ENCODE peak calls at places on chromosomes 16 and 17, in seven cellular contexts. L is GM12878, I is hepatocyte, J is neural progenitor cell, H is DND-41, N is mesenchymal stem cell, P is endothelial cell of umbilical vein. K is an unnamed sample.

GRCh38 chr17:69525920-69526841 is 111.7 kb downstream of the MAP2K6 start:
- DNase-seq in L (no peak), I (peak), J (peak), H (peak), N (peak), P (peak), K (peak)

GRCh38 chr16:84611041-84611440 is 6.8 kb downstream of the COTL1 start:
- DNase-seq in L (no peak), I (no peak), J (no peak), H (no peak), N (peak), P (no peak), K (peak)

GRCh38 chr16:6081320-6081976 is 983.9 kb upstream of the EEF2KMT start:
- DNase-seq in L (no peak), I (peak), J (peak), H (peak), N (no peak), P (no peak), K (peak)

GRCh38 chr17:48104440-48104839 is 3.1 kb upstream of the SNX11 start:
- DNase-seq in L (no peak), I (no peak), J (no peak), H (no peak), N (no peak), P (no peak), K (no peak)

GRCh38 chr16:84259691-84260090 is 19.9 kb upstream of the KCNG4 start:
- DNase-seq in L (no peak), I (no peak), J (no peak), H (no peak), N (no peak), P (no peak), K (no peak)

GRCh38 chr16:11671676-11672075 is 3.4 kb downstream of the SNN start:
- DNase-seq in L (no peak), I (no peak), J (no peak), H (no peak), N (no peak), P (no peak), K (no peak)

GRCh38 chr16:66242672-66243071 is 123.8 kb upstream of the CDH5 start:
- DNase-seq in L (no peak), I (no peak), J (no peak), H (no peak), N (no peak), P (no peak), K (no peak)

GRCh38 chr17:83007504-83008475 is 71.6 kb upstream of the METRNL start:
- DNase-seq in L (no peak), I (no peak), J (peak), H (no peak), N (no peak), P (no peak), K (no peak)

GRCh38 chr16:19344224-19344801 is 58.8 kb downstream of the CLEC19A start:
- DNase-seq in L (no peak), I (no peak), J (peak), H (no peak), N (no peak), P (no peak), K (no peak)

DNA sequence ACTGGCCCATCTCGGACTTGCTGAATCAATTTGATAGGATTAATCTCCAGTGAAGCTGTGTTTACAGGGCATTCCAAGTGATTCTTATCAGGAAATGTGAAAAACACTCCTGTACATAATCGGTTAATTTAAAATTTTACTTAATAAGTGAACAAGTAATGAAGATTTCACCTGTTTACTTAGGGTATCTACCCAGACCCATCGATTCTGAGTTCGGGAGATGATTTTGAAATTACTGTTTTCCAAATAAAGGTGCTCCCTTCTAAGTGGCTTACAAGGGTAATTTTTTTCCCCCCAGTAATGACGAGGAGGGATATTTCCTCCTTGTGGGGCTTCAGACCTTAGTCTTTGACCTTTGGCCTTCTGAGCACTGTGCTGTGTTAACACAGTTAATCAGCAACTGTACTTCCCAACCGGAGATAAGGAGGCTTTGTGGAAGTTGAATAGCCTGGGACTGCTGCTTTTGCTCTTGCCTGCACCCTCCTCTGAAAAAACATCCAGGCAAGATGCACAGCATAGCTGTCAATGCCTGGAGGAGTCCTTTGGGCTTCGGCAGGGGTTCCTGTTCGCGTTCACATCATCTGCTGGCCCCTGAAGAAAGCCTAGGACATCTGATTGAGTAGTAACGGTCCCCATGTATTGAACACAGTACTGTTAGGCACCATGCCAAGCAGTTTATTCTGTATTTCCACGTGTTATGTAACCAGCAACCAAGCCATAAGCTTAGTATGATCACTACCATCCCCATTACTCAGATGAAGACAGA is 1.8 kb downstream of the FAHD1 start:
- DNase-seq in L (no peak), I (peak), J (no peak), H (no peak), N (no peak), P (no peak), K (no peak)
- H3K4me2 ChIP-seq in L (peak), I (peak), J (peak), H (peak), N (peak), P (peak), K (peak)

DNA sequence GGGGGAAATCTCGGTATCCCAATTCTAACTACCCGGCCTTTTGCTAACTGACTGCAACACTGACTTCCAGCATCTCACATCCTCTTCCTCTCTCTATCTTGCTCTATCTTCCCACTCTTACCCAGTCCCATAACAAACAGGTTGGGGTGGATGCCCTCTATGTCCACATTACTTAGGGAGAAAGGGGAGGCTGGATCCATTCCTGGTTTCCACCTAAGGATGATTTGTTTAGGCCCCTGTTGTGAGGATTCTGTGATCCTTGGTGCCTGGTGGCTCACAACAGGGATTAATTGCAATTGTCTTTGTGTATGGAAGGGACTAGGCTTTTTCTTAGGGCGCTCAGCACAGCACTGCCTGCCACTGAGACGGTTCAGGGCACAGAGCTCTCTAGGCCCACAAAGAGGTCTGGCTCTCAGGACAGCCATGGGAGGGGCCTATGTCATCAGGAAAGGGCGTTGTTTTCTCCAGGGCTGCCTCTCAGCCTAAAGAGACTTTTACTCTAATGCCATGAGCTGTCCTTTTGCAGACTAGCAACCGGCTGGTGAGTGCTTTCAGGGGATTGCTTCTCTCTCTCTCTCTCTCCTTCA is 612.1 kb upstream of the SALL1 start:
- DNase-seq in L (no peak), I (peak), J (peak), H (no peak), N (peak), P (no peak), K (no peak)
- H3K27ac ChIP-seq in L (no peak), I (no peak), J (peak), H (no peak), N (no peak), P (no peak), K (no peak)

GRCh38 chr16:50880926-50881325 is 139.0 kb downstream of the CYLD start:
- DNase-seq in L (no peak), I (no peak), J (no peak), H (no peak), N (no peak), P (no peak), K (no peak)

GRCh38 chr16:50881331-50881830 is 139.5 kb downstream of the CYLD start:
- DNase-seq in L (no peak), I (peak), J (peak), H (no peak), N (no peak), P (no peak), K (no peak)

GRCh38 chr16:50884066-50884860 is 142.4 kb downstream of the CYLD start:
- DNase-seq in L (no peak), I (no peak), J (peak), H (no peak), N (no peak), P (no peak), K (no peak)

GRCh38 chr16:50879873-50880695 is 138.2 kb downstream of the CYLD start:
- DNase-seq in L (no peak), I (peak), J (peak), H (no peak), N (no peak), P (no peak), K (no peak)

GRCh38 chr16:50881953-50882352 is 140.1 kb downstream of the CYLD start:
- DNase-seq in L (no peak), I (no peak), J (peak), H (no peak), N (no peak), P (no peak), K (no peak)
- H3K4me2 ChIP-seq in L (no peak), I (no peak), J (peak), H (no peak), N (no peak), P (no peak), K (no peak)

DNA sequence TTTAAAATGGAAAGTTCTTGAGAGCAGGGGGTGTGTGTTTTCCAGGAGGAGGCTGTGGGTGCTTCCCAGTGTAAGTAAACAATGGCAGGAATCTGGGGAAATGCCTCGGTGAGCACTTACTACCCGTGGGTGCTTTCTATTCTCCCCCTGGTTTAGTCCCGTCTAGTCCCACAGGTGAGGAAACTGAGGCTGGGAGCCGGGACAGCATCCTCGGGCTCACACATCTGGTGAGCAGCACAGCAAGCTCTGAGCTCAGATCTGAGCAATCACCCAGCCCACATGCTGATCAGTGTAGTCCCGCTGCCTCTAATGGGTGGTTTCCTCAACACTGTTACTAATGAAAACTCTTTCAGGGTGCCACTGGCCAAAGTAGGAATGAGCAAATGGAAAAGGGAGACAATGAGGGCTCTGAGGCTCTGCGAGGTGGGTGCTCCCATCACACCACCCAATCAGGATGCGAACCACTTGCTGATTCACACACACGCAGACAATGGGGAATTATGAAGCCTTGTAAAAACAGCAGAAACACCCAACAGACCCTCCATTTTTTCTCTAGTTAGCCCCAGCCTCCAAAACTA is 202.6 kb downstream of the PARN start:
- DNase-seq in L (no peak), I (no peak), J (no peak), H (no peak), N (peak), P (no peak), K (peak)
- H3K27ac ChIP-seq in L (no peak), I (no peak), J (no peak), H (no peak), N (no peak), P (no peak), K (no peak)

GRCh38 chr17:76843703-76844484 is 24.3 kb upstream of the MGAT5B start:
- DNase-seq in L (no peak), I (no peak), J (no peak), H (no peak), N (peak), P (no peak), K (no peak)

GRCh38 chr17:76840443-76840767 is 27.8 kb upstream of the MGAT5B start:
- DNase-seq in L (no peak), I (no peak), J (peak), H (no peak), N (no peak), P (no peak), K (no peak)

GRCh38 chr17:76844485-76844829 is 23.7 kb upstream of the MGAT5B start:
- DNase-seq in L (no peak), I (no peak), J (no peak), H (no peak), N (no peak), P (no peak), K (no peak)

GRCh38 chr17:76841776-76842405 is 26.3 kb upstream of the MGAT5B start:
- DNase-seq in L (no peak), I (no peak), J (peak), H (no peak), N (no peak), P (no peak), K (no peak)

GRCh38 chr17:76840884-76841775 is 27.1 kb upstream of the MGAT5B start:
- DNase-seq in L (no peak), I (no peak), J (peak), H (no peak), N (no peak), P (no peak), K (no peak)
- H3K4me2 ChIP-seq in L (no peak), I (no peak), J (peak), H (no peak), N (no peak), P (no peak), K (no peak)

GRCh38 chr16:87541882-87542234 is 49.0 kb upstream of the ZCCHC14 start:
- DNase-seq in L (no peak), I (no peak), J (no peak), H (no peak), N (no peak), P (no peak), K (no peak)
- H3K27ac ChIP-seq in L (no peak), I (no peak), J (no peak), H (no peak), N (no peak), P (no peak), K (no peak)

GRCh38 chr16:74999683-75000480 is 1.1 kb downstream of the ZNRF1 start:
- DNase-seq in L (no peak), I (peak), J (peak), H (peak), N (peak), P (peak), K (no peak)

GRCh38 chr16:75000481-75001081 is 1.8 kb downstream of the ZNRF1 start:
- DNase-seq in L (no peak), I (peak), J (peak), H (peak), N (peak), P (peak), K (peak)

GRCh38 chr16:74998481-74999207 is at the start of gene ZNRF1:
- DNase-seq in L (peak), I (peak), J (peak), H (peak), N (peak), P (peak), K (peak)

GRCh38 chr16:74997042-74997491 is 1.8 kb upstream of the ZNRF1 start:
- DNase-seq in L (no peak), I (peak), J (no peak), H (no peak), N (no peak), P (no peak), K (no peak)

GRCh38 chr16:74999208-74999682 is 421 bp downstream of the ZNRF1 start:
- DNase-seq in L (no peak), I (no peak), J (no peak), H (peak), N (peak), P (no peak), K (no peak)
- H3K4me2 ChIP-seq in L (peak), I (peak), J (peak), H (peak), N (peak), P (peak), K (peak)

GRCh38 chr16:3161235-3162018 is 26.6 kb upstream of the OR1F1 start:
- DNase-seq in L (no peak), I (no peak), J (no peak), H (no peak), N (no peak), P (no peak), K (no peak)

GRCh38 chr16:3166505-3166886 is 21.5 kb upstream of the OR1F1 start:
- DNase-seq in L (no peak), I (no peak), J (no peak), H (no peak), N (no peak), P (no peak), K (no peak)

GRCh38 chr16:3168706-3169105 is 19.3 kb upstream of the OR1F1 start:
- DNase-seq in L (no peak), I (no peak), J (no peak), H (no peak), N (no peak), P (no peak), K (no peak)

GRCh38 chr16:3164121-3164991 is 23.6 kb upstream of the OR1F1 start:
- DNase-seq in L (no peak), I (no peak), J (no peak), H (no peak), N (no peak), P (no peak), K (no peak)

GRCh38 chr16:3165111-3165822 is 22.7 kb upstream of the OR1F1 start:
- DNase-seq in L (no peak), I (no peak), J (no peak), H (no peak), N (no peak), P (no peak), K (no peak)
- H3K27ac ChIP-seq in L (no peak), I (no peak), J (no peak), H (peak), N (no peak), P (no peak), K (no peak)

GRCh38 chr17:7552621-7553051 is 3.8 kb downstream of the TNFSF12 start:
- DNase-seq in L (peak), I (no peak), J (no peak), H (peak), N (no peak), P (no peak), K (no peak)
- H3K4me2 ChIP-seq in L (peak), I (no peak), J (no peak), H (peak), N (no peak), P (no peak), K (no peak)